ENCODE peak calls at places on chromosomes 11 and 22, in eight cellular contexts. One of them, this sample, is unnamed. For H3K27me3 and H3K36me3, the result is how much of the 10 kb centered on the place peaks cover.

GRCh38 chr11:19873730-19874129 is 161.1 kb downstream of the NAV2 start:
- DNase-seq in MM.1S: no peak
- DNase-seq in brain microvascular endothelial cell: no peak
- DNase-seq in HAP-1: no peak
- DNase-seq in SK-N-SH: no peak
- DNase-seq in testis: no peak
- DNase-seq in transverse colon: no peak
- DNase-seq in upper lobe of right lung: no peak
- DNase-seq in this sample: no peak

GRCh38 chr11:132106336-132106982 is 736.0 kb downstream of the NTM start:
- DNase-seq in MM.1S: no peak
- DNase-seq in brain microvascular endothelial cell: no peak
- DNase-seq in HAP-1: no peak
- DNase-seq in SK-N-SH: no peak
- DNase-seq in testis: no peak
- DNase-seq in transverse colon: no peak
- DNase-seq in upper lobe of right lung: no peak
- DNase-seq in this sample: no peak

GRCh38 chr22:32911526-32911925 is 110.0 kb downstream of the TIMP3 start:
- DNase-seq in MM.1S: no peak
- DNase-seq in brain microvascular endothelial cell: no peak
- DNase-seq in HAP-1: no peak
- DNase-seq in SK-N-SH: no peak
- DNase-seq in testis: no peak
- DNase-seq in transverse colon: no peak
- DNase-seq in upper lobe of right lung: no peak
- DNase-seq in this sample: no peak

GRCh38 chr22:45421349-45422057 is 8.0 kb downstream of the RIBC2 start:
- DNase-seq in MM.1S: no peak
- DNase-seq in brain microvascular endothelial cell: no peak
- DNase-seq in HAP-1: no peak
- DNase-seq in SK-N-SH: no peak
- DNase-seq in testis: no peak
- DNase-seq in transverse colon: no peak
- DNase-seq in upper lobe of right lung: peak
- DNase-seq in this sample: no peak

GRCh38 chr11:62497132-62497915 is 49.3 kb downstream of the AHNAK start:
- DNase-seq in MM.1S: no peak
- DNase-seq in brain microvascular endothelial cell: peak
- DNase-seq in HAP-1: no peak
- DNase-seq in SK-N-SH: peak
- DNase-seq in testis: peak
- DNase-seq in transverse colon: peak
- DNase-seq in upper lobe of right lung: no peak
- DNase-seq in this sample: peak

GRCh38 chr11:43957571-43957970 is 15.1 kb downstream of the C11orf96 start:
- DNase-seq in MM.1S: no peak
- DNase-seq in brain microvascular endothelial cell: no peak
- DNase-seq in HAP-1: no peak
- DNase-seq in SK-N-SH: no peak
- DNase-seq in testis: no peak
- DNase-seq in transverse colon: no peak
- DNase-seq in upper lobe of right lung: no peak
- DNase-seq in this sample: no peak

GRCh38 chr11:128848815-128849455 is 18.2 kb downstream of the KCNJ1 start:
- DNase-seq in MM.1S: peak
- DNase-seq in brain microvascular endothelial cell: peak
- DNase-seq in HAP-1: peak
- DNase-seq in SK-N-SH: peak
- DNase-seq in testis: peak
- DNase-seq in transverse colon: peak
- DNase-seq in upper lobe of right lung: peak
- DNase-seq in this sample: peak

GRCh38 chr11:95867105-95867504 is 56.8 kb downstream of the MTMR2 start:
- DNase-seq in MM.1S: no peak
- DNase-seq in brain microvascular endothelial cell: no peak
- DNase-seq in HAP-1: no peak
- DNase-seq in SK-N-SH: no peak
- DNase-seq in testis: no peak
- DNase-seq in transverse colon: no peak
- DNase-seq in upper lobe of right lung: no peak
- DNase-seq in this sample: no peak

GRCh38 chr11:8097926-8098325 is 16.9 kb downstream of the TUB start:
- DNase-seq in MM.1S: no peak
- DNase-seq in brain microvascular endothelial cell: no peak
- DNase-seq in HAP-1: no peak
- DNase-seq in SK-N-SH: no peak
- DNase-seq in testis: peak
- DNase-seq in transverse colon: no peak
- DNase-seq in upper lobe of right lung: no peak
- DNase-seq in this sample: no peak

GRCh38 chr11:10385696-10386095 is 69.4 kb upstream of the AMPD3 start:
- DNase-seq in MM.1S: no peak
- DNase-seq in brain microvascular endothelial cell: no peak
- DNase-seq in HAP-1: no peak
- DNase-seq in SK-N-SH: no peak
- DNase-seq in testis: peak
- DNase-seq in transverse colon: peak
- DNase-seq in upper lobe of right lung: no peak
- DNase-seq in this sample: no peak

GRCh38 chr11:11028017-11028692 is 170.3 kb upstream of the ZBED5 start:
- DNase-seq in MM.1S: peak
- DNase-seq in brain microvascular endothelial cell: peak
- DNase-seq in HAP-1: peak
- DNase-seq in SK-N-SH: peak
- DNase-seq in testis: peak
- DNase-seq in transverse colon: peak
- DNase-seq in upper lobe of right lung: peak
- DNase-seq in this sample: peak

GRCh38 chr11:447923-448731 is 2.0 kb upstream of the PTDSS2 start:
- DNase-seq in MM.1S: peak
- DNase-seq in brain microvascular endothelial cell: peak
- DNase-seq in HAP-1: peak
- DNase-seq in SK-N-SH: peak
- DNase-seq in testis: peak
- DNase-seq in transverse colon: peak
- DNase-seq in upper lobe of right lung: peak
- DNase-seq in this sample: peak

GRCh38 chr11:9974375-9974774 is 310.5 kb downstream of the SWAP70 start:
- DNase-seq in MM.1S: no peak
- DNase-seq in brain microvascular endothelial cell: no peak
- DNase-seq in HAP-1: no peak
- DNase-seq in SK-N-SH: no peak
- DNase-seq in testis: no peak
- DNase-seq in transverse colon: no peak
- DNase-seq in upper lobe of right lung: no peak
- DNase-seq in this sample: no peak

GRCh38 chr11:77019976-77020591 is 14.1 kb upstream of the B3GNT6 start:
- DNase-seq in MM.1S: no peak
- DNase-seq in brain microvascular endothelial cell: peak
- DNase-seq in HAP-1: no peak
- DNase-seq in SK-N-SH: no peak
- DNase-seq in testis: no peak
- DNase-seq in transverse colon: no peak
- DNase-seq in upper lobe of right lung: no peak
- DNase-seq in this sample: peak

GRCh38 chr22:19855504-19856409 is 1.1 kb upstream of the GNB1L start:
- DNase-seq in MM.1S: peak
- DNase-seq in brain microvascular endothelial cell: no peak
- DNase-seq in HAP-1: peak
- DNase-seq in SK-N-SH: peak
- DNase-seq in testis: peak
- DNase-seq in transverse colon: peak
- DNase-seq in upper lobe of right lung: peak
- DNase-seq in this sample: peak

GRCh38 chr11:123188508-123189165 is 6.4 kb downstream of the CLMP start:
- DNase-seq in MM.1S: no peak
- DNase-seq in brain microvascular endothelial cell: peak
- DNase-seq in HAP-1: no peak
- DNase-seq in SK-N-SH: no peak
- DNase-seq in testis: peak
- DNase-seq in transverse colon: no peak
- DNase-seq in upper lobe of right lung: no peak
- DNase-seq in this sample: no peak

GRCh38 chr22:35597692-35598395 is 19.3 kb downstream of the MB start:
- DNase-seq in MM.1S: no peak
- DNase-seq in brain microvascular endothelial cell: no peak
- DNase-seq in HAP-1: no peak
- DNase-seq in SK-N-SH: no peak
- DNase-seq in testis: no peak
- DNase-seq in transverse colon: no peak
- DNase-seq in upper lobe of right lung: peak
- DNase-seq in this sample: no peak

GRCh38 chr22:35600466-35600865 is 16.7 kb downstream of the MB start:
- DNase-seq in MM.1S: no peak
- DNase-seq in brain microvascular endothelial cell: no peak
- DNase-seq in HAP-1: no peak
- DNase-seq in SK-N-SH: no peak
- DNase-seq in testis: no peak
- DNase-seq in transverse colon: no peak
- DNase-seq in upper lobe of right lung: no peak
- DNase-seq in this sample: no peak

GRCh38 chr22:35599364-35599763 is 17.8 kb downstream of the MB start:
- DNase-seq in MM.1S: no peak
- DNase-seq in brain microvascular endothelial cell: no peak
- DNase-seq in HAP-1: no peak
- DNase-seq in SK-N-SH: no peak
- DNase-seq in testis: no peak
- DNase-seq in transverse colon: no peak
- DNase-seq in upper lobe of right lung: no peak
- DNase-seq in this sample: no peak

GRCh38 chr22:35596821-35597220 is 20.3 kb downstream of the MB start:
- DNase-seq in MM.1S: no peak
- DNase-seq in brain microvascular endothelial cell: no peak
- DNase-seq in HAP-1: no peak
- DNase-seq in SK-N-SH: no peak
- DNase-seq in testis: no peak
- DNase-seq in transverse colon: no peak
- DNase-seq in upper lobe of right lung: no peak
- DNase-seq in this sample: no peak

GRCh38 chr22:35598396-35598710 is 18.8 kb downstream of the MB start:
- DNase-seq in MM.1S: no peak
- DNase-seq in brain microvascular endothelial cell: no peak
- DNase-seq in HAP-1: no peak
- DNase-seq in SK-N-SH: no peak
- DNase-seq in testis: no peak
- DNase-seq in transverse colon: no peak
- DNase-seq in upper lobe of right lung: no peak
- DNase-seq in this sample: no peak
- H3K27me3 ChIP-seq in MM.1S: under half
- H3K27me3 ChIP-seq in brain microvascular endothelial cell: under half
- H3K27me3 ChIP-seq in HAP-1: under half
- H3K27me3 ChIP-seq in SK-N-SH: under half
- H3K27me3 ChIP-seq in testis: under half
- H3K27me3 ChIP-seq in transverse colon: under half
- H3K27me3 ChIP-seq in upper lobe of right lung: under half
- H3K27me3 ChIP-seq in this sample: under half

DNA sequence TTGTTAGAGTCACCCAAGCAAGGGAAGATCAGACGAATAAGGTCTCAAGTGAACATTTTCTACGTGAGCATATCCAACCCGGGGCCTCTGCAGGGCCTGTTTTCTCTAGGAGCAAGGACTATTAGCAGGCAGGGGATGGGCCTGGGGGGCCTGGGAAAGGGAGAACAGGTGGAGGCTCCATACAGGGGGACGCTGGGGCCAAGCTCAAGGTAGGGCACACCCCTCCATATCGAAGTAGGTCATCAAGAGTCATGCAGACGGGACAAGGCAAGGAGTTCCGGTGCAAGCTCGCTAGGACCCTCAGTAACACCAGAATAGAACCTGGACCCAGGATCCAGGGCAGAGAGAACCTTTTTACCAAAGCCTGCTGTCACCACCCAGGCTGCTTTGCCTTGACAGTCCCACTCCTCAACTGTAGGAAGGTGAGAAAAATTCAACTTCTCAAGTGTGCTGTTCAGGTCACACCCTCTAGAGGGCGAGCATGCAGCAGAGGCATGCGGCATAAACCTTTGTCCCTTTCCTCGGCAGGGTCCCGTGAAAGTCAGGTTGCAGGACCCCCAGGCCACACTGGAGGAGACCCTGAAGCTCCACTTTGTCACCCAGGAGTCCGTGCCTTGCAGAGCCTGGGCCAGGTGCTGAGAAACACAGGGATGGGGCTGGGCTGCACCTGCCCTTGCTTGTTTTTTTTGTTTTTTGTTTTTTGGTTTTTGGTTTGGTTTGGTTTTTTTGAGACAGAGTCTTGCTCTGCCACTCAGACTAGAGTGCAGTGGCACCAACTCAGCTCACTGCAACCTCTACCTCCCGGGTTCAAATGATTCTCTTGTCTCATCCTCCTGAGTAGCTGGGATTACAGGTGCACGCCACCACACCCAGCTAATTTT is 8.6 kb upstream of the APOBEC3B start:
- DNase-seq in MM.1S: peak
- DNase-seq in brain microvascular endothelial cell: no peak
- DNase-seq in HAP-1: peak
- DNase-seq in SK-N-SH: no peak
- DNase-seq in testis: peak
- DNase-seq in transverse colon: peak
- DNase-seq in upper lobe of right lung: no peak
- DNase-seq in this sample: peak
- H3K4me3 ChIP-seq in MM.1S: no peak
- H3K4me3 ChIP-seq in brain microvascular endothelial cell: no peak
- H3K4me3 ChIP-seq in HAP-1: no peak
- H3K4me3 ChIP-seq in SK-N-SH: no peak
- H3K4me3 ChIP-seq in testis: no peak
- H3K4me3 ChIP-seq in transverse colon: no peak
- H3K4me3 ChIP-seq in upper lobe of right lung: no peak
- H3K4me3 ChIP-seq in this sample: no peak

GRCh38 chr11:134154441-134154840 is 69.3 kb downstream of the NCAPD3 start:
- DNase-seq in MM.1S: no peak
- DNase-seq in brain microvascular endothelial cell: no peak
- DNase-seq in HAP-1: no peak
- DNase-seq in SK-N-SH: no peak
- DNase-seq in testis: no peak
- DNase-seq in transverse colon: no peak
- DNase-seq in upper lobe of right lung: no peak
- DNase-seq in this sample: no peak
- H3K36me3 ChIP-seq in MM.1S: under half
- H3K36me3 ChIP-seq in brain microvascular endothelial cell: under half
- H3K36me3 ChIP-seq in HAP-1: half or more
- H3K36me3 ChIP-seq in SK-N-SH: half or more
- H3K36me3 ChIP-seq in testis: under half
- H3K36me3 ChIP-seq in transverse colon: under half
- H3K36me3 ChIP-seq in upper lobe of right lung: half or more
- H3K36me3 ChIP-seq in this sample: under half

DNA sequence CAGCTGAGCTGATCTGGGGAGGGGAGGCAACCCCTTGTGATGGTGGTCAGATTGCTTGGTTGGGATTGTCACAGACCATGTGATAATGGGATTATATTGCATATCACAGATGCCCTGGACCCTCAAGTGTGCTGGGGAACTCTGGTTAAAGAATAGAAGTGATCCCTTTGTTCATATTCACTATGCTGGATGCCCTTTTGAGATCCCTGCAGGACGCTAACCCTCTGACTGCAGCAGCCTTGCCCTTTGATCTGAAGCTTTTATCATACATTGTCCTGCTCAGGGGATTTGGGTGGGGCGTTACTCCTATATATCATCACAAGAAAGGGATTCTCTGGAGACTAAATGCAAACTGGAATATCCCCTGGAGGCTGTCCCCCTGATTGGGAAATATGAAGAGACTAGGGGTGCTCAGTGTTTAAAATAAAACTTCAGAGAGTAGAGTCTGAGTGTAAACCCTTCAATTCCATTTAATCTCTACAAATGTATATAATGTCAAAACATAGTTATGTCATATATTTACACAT is 77.0 kb upstream of the TOP3B start:
- DNase-seq in MM.1S: no peak
- DNase-seq in brain microvascular endothelial cell: no peak
- DNase-seq in HAP-1: no peak
- DNase-seq in SK-N-SH: no peak
- DNase-seq in testis: no peak
- DNase-seq in transverse colon: no peak
- DNase-seq in upper lobe of right lung: no peak
- DNase-seq in this sample: no peak
- H3K27me3 ChIP-seq in MM.1S: under half
- H3K27me3 ChIP-seq in brain microvascular endothelial cell: under half
- H3K27me3 ChIP-seq in HAP-1: under half
- H3K27me3 ChIP-seq in SK-N-SH: under half
- H3K27me3 ChIP-seq in testis: under half
- H3K27me3 ChIP-seq in transverse colon: under half
- H3K27me3 ChIP-seq in upper lobe of right lung: under half
- H3K27me3 ChIP-seq in this sample: under half

This sample was measured in small intestine.